ENCODE peak calls at places on chromosomes 7 and 10, in five cellular contexts. U is GM06990, N is endodermal cell, O is WERI-Rb-1, A is suprapubic skin. X is an unnamed sample. For H3K27me3, the result is how much of the 10 kb centered on the place peaks cover.

GRCh38 chr10:33126742-33127141 is 168.7 kb upstream of the ITGB1 start:
- DNase-seq in N (no peak), A (no peak), U (no peak), O (no peak), X (no peak)

GRCh38 chr7:30028749-30029635 is 780 bp downstream of the PLEKHA8 start:
- DNase-seq in O (peak), A (peak), U (no peak), N (peak), X (no peak)

GRCh38 chr7:155733582-155734444 is 78.5 kb downstream of the SHH start:
- DNase-seq in U (no peak), A (no peak), O (no peak), N (no peak), X (no peak)

GRCh38 chr10:10847313-10847712 is 170.4 kb upstream of the CELF2 start:
- DNase-seq in A (no peak), N (no peak), O (no peak), U (no peak), X (no peak)

GRCh38 chr7:65379318-65379717 is 5.7 kb downstream of the ZNF92 start:
- DNase-seq in O (no peak), U (no peak), N (no peak), A (no peak), X (no peak)

GRCh38 chr10:17510242-17510908 is 56.0 kb upstream of the ST8SIA6 start:
- DNase-seq in U (peak), A (no peak), N (no peak), O (no peak), X (no peak)

GRCh38 chr10:120475844-120476791 is 19.1 kb downstream of the PLPP4 start:
- DNase-seq in N (no peak), A (no peak), O (no peak), U (no peak), X (no peak)

GRCh38 chr7:114472896-114473512 is 58.4 kb downstream of the FOXP2 start:
- DNase-seq in U (no peak), N (no peak), A (no peak), O (no peak), X (no peak)

GRCh38 chr7:16811555-16811954 is 6.8 kb upstream of the AGR2 start:
- DNase-seq in O (no peak), U (no peak), N (no peak), A (no peak), X (no peak)

GRCh38 chr7:108290344-108291134 is 160.4 kb upstream of the LAMB4 start:
- DNase-seq in N (no peak), A (no peak), U (no peak), O (no peak), X (peak)

GRCh38 chr10:49613160-49613881 is 516 bp upstream of the CHAT start:
- DNase-seq in N (peak), A (peak), O (no peak), U (no peak), X (no peak)

GRCh38 chr7:79451580-79451979 is 1.9 kb downstream of the MAGI2 start:
- DNase-seq in O (no peak), A (no peak), U (no peak), N (no peak), X (no peak)

GRCh38 chr7:134533288-134533771 is 6.0 kb downstream of the AKR1B10 start:
- DNase-seq in N (peak), A (no peak), O (no peak), U (no peak), X (no peak)

GRCh38 chr10:45378866-45379265 is 4.8 kb downstream of the ALOX5 start:
- DNase-seq in N (no peak), U (no peak), O (peak), A (no peak), X (no peak)
- H3K27me3 ChIP-seq in N (under half), U (under half), O (under half), A (under half), X (under half)

DNA sequence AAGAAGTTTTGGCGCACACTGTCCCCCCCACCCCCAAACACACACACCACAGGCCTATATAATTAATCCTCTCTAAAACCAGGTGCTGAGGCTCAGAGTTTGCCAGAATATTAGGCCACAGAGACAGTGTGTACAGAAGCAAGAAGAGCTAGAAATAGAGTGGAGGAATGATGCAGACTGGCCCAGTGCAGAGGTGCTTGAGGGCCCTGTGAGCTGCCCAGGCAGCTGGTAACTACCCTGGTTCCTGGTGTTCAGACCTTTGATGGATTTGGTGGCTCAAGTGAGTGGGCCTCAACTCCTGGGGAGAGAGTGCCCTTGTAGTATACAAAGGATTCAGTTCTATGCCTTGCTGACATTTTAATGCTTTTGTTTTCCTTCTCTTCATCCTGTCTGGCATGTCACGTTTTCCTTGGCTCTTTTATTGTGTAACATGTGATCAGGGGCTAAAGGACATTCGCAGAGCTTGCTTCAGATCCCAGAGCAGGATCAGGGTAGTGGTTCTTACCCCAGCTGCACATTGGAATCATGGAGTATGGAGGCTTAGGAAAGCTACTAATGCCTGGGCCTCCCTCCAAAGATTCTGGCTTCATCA is 20.1 kb downstream of the LRRC4 start:
- DNase-seq in O (no peak), A (no peak), N (no peak), U (no peak), X (no peak)
- H3K4me3 ChIP-seq in O (no peak), A (no peak), N (no peak), U (no peak), X (no peak)

GRCh38 chr7:144787127-144787526 is 48.7 kb downstream of the TPK1 start:
- DNase-seq in A (no peak), N (no peak), O (peak), U (no peak), X (no peak)
- TF ChIP-seq CTCF in A (no peak), N (peak), O (peak), U (peak), X (no peak)

GRCh38 chr10:110172155-110172554 is 35.2 kb upstream of the MXI1 start:
- DNase-seq in O (no peak), A (no peak), U (no peak), N (no peak), X (no peak)
- H3K27me3 ChIP-seq in O (under half), A (under half), U (under half), N (half or more), X (under half)